ENCODE peak calls at places on chromosome 12, in five cellular contexts. U is stimulated activated CD8-positive, alpha-beta memory T cell treated with anti-CD3 and anti-CD28 coated beads, Interleukin-15, amount 100 ng/mL, for 4 hours; P is type B pancreatic cell; R is PC-9; Y is B cell. V is an unnamed sample.

GRCh38 chr12:69059465-69060457 is 126.8 kb upstream of the CPM start:
- DNase-seq in U (no peak), P (no peak), R (peak), Y (no peak), V (no peak)

GRCh38 chr12:20188930-20189653 is 179.2 kb upstream of the PDE3A start:
- DNase-seq in U (no peak), P (no peak), R (no peak), Y (no peak), V (no peak)

GRCh38 chr12:76346798-76347420 is 1.3 kb downstream of the BBS10 start:
- DNase-seq in U (no peak), P (no peak), R (peak), Y (peak), V (no peak)

GRCh38 chr12:1670244-1670814 is 20.5 kb upstream of the ADIPOR2 start:
- DNase-seq in U (no peak), P (no peak), R (peak), Y (no peak), V (no peak)

GRCh38 chr12:65010437-65010836 is 110.7 kb downstream of the WIF1 start:
- DNase-seq in U (no peak), P (no peak), R (no peak), Y (no peak), V (no peak)

GRCh38 chr12:123149088-123149827 is 1.6 kb downstream of the PITPNM2 start:
- DNase-seq in U (no peak), P (no peak), R (no peak), Y (no peak), V (no peak)

GRCh38 chr12:45762185-45763110 is 32.9 kb downstream of the ARID2 start:
- DNase-seq in U (no peak), P (no peak), R (no peak), Y (peak), V (no peak)

GRCh38 chr12:105198961-105199360 is 37.0 kb downstream of the APPL2 start:
- DNase-seq in U (no peak), P (no peak), R (no peak), Y (no peak), V (no peak)

GRCh38 chr12:109760930-109761630 is 47.5 kb downstream of the FAM222A start:
- DNase-seq in U (no peak), P (peak), R (no peak), Y (no peak), V (no peak)

GRCh38 chr12:12017135-12017581 is 53.6 kb upstream of the BCL2L14 start:
- DNase-seq in U (no peak), P (no peak), R (peak), Y (no peak), V (no peak)

GRCh38 chr12:12723681-12724420 is 6.7 kb downstream of the CDKN1B start:
- DNase-seq in U (no peak), P (no peak), R (peak), Y (peak), V (peak)

GRCh38 chr12:106898001-106898966 is 57.4 kb upstream of the TMEM263 start:
- DNase-seq in U (no peak), P (no peak), R (no peak), Y (no peak), V (no peak)

GRCh38 chr12:18752280-18752920 is 14.5 kb downstream of the CAPZA3 start:
- DNase-seq in U (no peak), P (no peak), R (peak), Y (no peak), V (no peak)

GRCh38 chr12:19095331-19095730 is 34.2 kb upstream of the PLEKHA5 start:
- DNase-seq in U (no peak), P (no peak), R (no peak), Y (no peak), V (no peak)

GRCh38 chr12:22935090-22935489 is 310.1 kb downstream of the ETNK1 start:
- DNase-seq in U (no peak), P (no peak), R (no peak), Y (no peak), V (no peak)

GRCh38 chr12:84822541-84822940 is 90.1 kb downstream of the SLC6A15 start:
- DNase-seq in U (no peak), P (no peak), R (no peak), Y (no peak), V (no peak)

GRCh38 chr12:117226505-117226904 is 36.2 kb upstream of the FBXO21 start:
- DNase-seq in U (no peak), P (no peak), R (no peak), Y (no peak), V (no peak)

GRCh38 chr12:66665416-66665815 is 13.5 kb downstream of the GRIP1 start:
- DNase-seq in U (no peak), P (no peak), R (no peak), Y (no peak), V (no peak)

GRCh38 chr12:50637870-50638481 is 125.9 kb upstream of the ATF1 start:
- DNase-seq in U (no peak), P (no peak), R (no peak), Y (peak), V (no peak)

GRCh38 chr12:60494249-60494648 is 898.4 kb downstream of the SLC16A7 start:
- DNase-seq in U (no peak), P (no peak), R (no peak), Y (no peak), V (no peak)

GRCh38 chr12:32305163-32305562 is 94.2 kb upstream of the FGD4 start:
- DNase-seq in U (no peak), P (no peak), R (no peak), Y (peak), V (no peak)

GRCh38 chr12:105018001-105018400 is 31.9 kb downstream of the NOPCHAP1 start:
- DNase-seq in U (no peak), P (no peak), R (no peak), Y (no peak), V (no peak)

GRCh38 chr12:113189361-113189760 is 3.8 kb downstream of the RITA1 start:
- DNase-seq in U (no peak), P (no peak), R (no peak), Y (no peak), V (no peak)

GRCh38 chr12:58268080-58268479 is 326.7 kb downstream of the ATP23 start:
- DNase-seq in U (no peak), P (no peak), R (no peak), Y (no peak), V (no peak)

GRCh38 chr12:2868986-2869385 is 8.0 kb downstream of the FOXM1 start:
- DNase-seq in U (no peak), P (no peak), R (no peak), Y (no peak), V (no peak)

GRCh38 chr12:32949815-32950214 is 53.2 kb upstream of the PKP2 start:
- DNase-seq in U (no peak), P (no peak), R (no peak), Y (no peak), V (no peak)

GRCh38 chr12:129696952-129697351 is 206.9 kb downstream of the TMEM132D start:
- DNase-seq in U (no peak), P (no peak), R (no peak), Y (no peak), V (no peak)

GRCh38 chr12:3034067-3034750 is 43.0 kb upstream of the TSPAN9 start:
- DNase-seq in U (no peak), P (no peak), R (peak), Y (peak), V (no peak)

GRCh38 chr12:726281-727140 is 25.9 kb upstream of the WNK1 start:
- DNase-seq in U (no peak), P (no peak), R (no peak), Y (no peak), V (peak)

GRCh38 chr12:65886996-65887395 is 62.7 kb downstream of the HMGA2 start:
- DNase-seq in U (no peak), P (no peak), R (no peak), Y (no peak), V (no peak)

GRCh38 chr12:54060975-54061778 is 7.5 kb downstream of the HOXC4 start:
- DNase-seq in U (no peak), P (no peak), R (no peak), Y (no peak), V (no peak)

GRCh38 chr12:2179953-2180736 is 127.4 kb downstream of the CACNA1C start:
- DNase-seq in U (no peak), P (no peak), R (no peak), Y (no peak), V (no peak)

GRCh38 chr12:124861898-124862676 is 1.6 kb downstream of the SCARB1 start:
- DNase-seq in U (no peak), P (no peak), R (no peak), Y (no peak), V (no peak)

GRCh38 chr12:91461061-91461460 is 278.4 kb upstream of the DCN start:
- DNase-seq in U (no peak), P (no peak), R (no peak), Y (no peak), V (no peak)

GRCh38 chr12:104522985-104523719 is 66.4 kb downstream of the CHST11 start:
- DNase-seq in U (no peak), P (no peak), R (no peak), Y (peak), V (no peak)

GRCh38 chr12:130419116-130419515 is 81.4 kb downstream of the PIWIL1 start:
- DNase-seq in U (no peak), P (no peak), R (no peak), Y (no peak), V (no peak)